ENCODE peak calls at places on chromosomes 16 and 17, in five cellular contexts. F, T, W, Y and X are unnamed samples.

GRCh38 chr17:81280571-81280970 is 14.5 kb downstream of the SLC38A10 start:
- DNase-seq in Y (no peak), W (no peak), F (no peak), T (no peak), X (no peak)

GRCh38 chr16:3949287-3949686 is 68.8 kb upstream of the CREBBP start:
- DNase-seq in W (no peak), T (no peak), F (no peak), Y (no peak), X (no peak)

GRCh38 chr17:48998557-48999440 is 1.6 kb downstream of the IGF2BP1 start:
- DNase-seq in W (no peak), Y (no peak), F (peak), T (no peak), X (peak)

GRCh38 chr17:80034977-80035686 is 540 bp downstream of the TBC1D16 start:
- DNase-seq in W (no peak), F (no peak), T (peak), Y (peak), X (peak)

GRCh38 chr17:33435716-33436301 is 142.7 kb upstream of the ASIC2 start:
- DNase-seq in T (no peak), F (no peak), Y (no peak), W (no peak), X (no peak)

GRCh38 chr17:79285973-79286372 is 211.3 kb downstream of the ENGASE start:
- DNase-seq in F (no peak), W (no peak), T (no peak), Y (no peak), X (no peak)

GRCh38 chr17:14827394-14827793 is 437.7 kb downstream of the PMP22 start:
- DNase-seq in Y (no peak), W (no peak), T (no peak), F (no peak), X (no peak)

GRCh38 chr17:82642022-82642421 is 6.2 kb downstream of the WDR45B start:
- DNase-seq in T (no peak), Y (peak), W (no peak), F (no peak), X (no peak)

GRCh38 chr16:24800586-24800985 is 45.2 kb upstream of the SLC5A11 start:
- DNase-seq in W (no peak), Y (no peak), T (no peak), F (no peak), X (no peak)

GRCh38 chr16:1245452-1246005 is 5.0 kb downstream of the TPSAB1 start:
- DNase-seq in W (no peak), Y (no peak), F (no peak), T (no peak), X (no peak)

GRCh38 chr17:64091116-64091515 is 38.8 kb downstream of the ERN1 start:
- DNase-seq in Y (no peak), W (no peak), T (no peak), F (no peak), X (peak)

GRCh38 chr17:1720856-1721386 is 3.6 kb upstream of the WDR81 start:
- DNase-seq in Y (no peak), T (peak), W (no peak), F (no peak), X (peak)

GRCh38 chr16:29943846-29944669 is 17.8 kb upstream of the TMEM219 start:
- DNase-seq in F (no peak), W (peak), T (peak), Y (no peak), X (no peak)

GRCh38 chr17:41382396-41382795 is 290 bp upstream of the KRT34 start:
- DNase-seq in W (no peak), Y (no peak), F (no peak), T (no peak), X (no peak)

GRCh38 chr16:86734559-86735480 is 156.5 kb downstream of the FOXL1 start:
- DNase-seq in F (no peak), W (no peak), T (no peak), Y (no peak), X (no peak)

GRCh38 chr17:48588074-48588415 is 2.0 kb downstream of the HOXB3 start:
- DNase-seq in W (no peak), F (no peak), T (no peak), Y (no peak), X (no peak)

GRCh38 chr17:77675816-77676799 is 282.4 kb upstream of the TNRC6C start:
- DNase-seq in Y (no peak), T (no peak), F (no peak), W (no peak), X (no peak)

GRCh38 chr17:17021194-17021863 is 20.9 kb upstream of the MPRIP start:
- DNase-seq in T (peak), W (no peak), F (no peak), Y (peak), X (no peak)

GRCh38 chr17:35423761-35424160 is 8.5 kb downstream of the SLFN12 start:
- DNase-seq in F (no peak), W (no peak), T (no peak), Y (no peak), X (no peak)

GRCh38 chr17:69012895-69013805 is 47.6 kb downstream of the ABCA9 start:
- DNase-seq in Y (no peak), F (no peak), W (no peak), T (no peak), X (no peak)

GRCh38 chr17:27415090-27415795 is 41.0 kb upstream of the KSR1 start:
- DNase-seq in Y (no peak), T (no peak), W (no peak), F (peak), X (no peak)

GRCh38 chr17:73722163-73722562 is 77.9 kb upstream of the SDK2 start:
- DNase-seq in F (no peak), W (no peak), Y (no peak), T (no peak), X (no peak)

GRCh38 chr16:74577882-74578366 is 29.0 kb downstream of the GLG1 start:
- DNase-seq in W (no peak), F (no peak), T (no peak), Y (no peak), X (peak)

GRCh38 chr16:80527297-80527696 is 13.5 kb upstream of the DYNLRB2 start:
- DNase-seq in W (no peak), Y (no peak), T (peak), F (no peak), X (peak)

GRCh38 chr17:80877095-80877828 is 114.4 kb upstream of the CHMP6 start:
- DNase-seq in F (no peak), W (no peak), T (peak), Y (no peak), X (peak)

GRCh38 chr17:50101346-50102163 is 6.4 kb downstream of the PDK2 start:
- DNase-seq in Y (peak), T (peak), F (no peak), W (no peak), X (no peak)

GRCh38 chr17:62913971-62914370 is 52.1 kb upstream of the TANC2 start:
- DNase-seq in T (no peak), F (no peak), Y (no peak), W (no peak), X (no peak)

GRCh38 chr17:57068707-57069106 is 16.3 kb upstream of the AKAP1 start:
- DNase-seq in W (no peak), Y (no peak), F (no peak), T (no peak), X (no peak)

GRCh38 chr17:81251943-81252301 is 12.8 kb downstream of the NDUFAF8 start:
- DNase-seq in Y (peak), T (peak), F (no peak), W (no peak), X (no peak)

GRCh38 chr16:88878967-88879787 is 12.7 kb upstream of the PABPN1L start:
- DNase-seq in W (no peak), F (no peak), T (no peak), Y (no peak), X (no peak)

GRCh38 chr16:12470311-12471229 is 333.1 kb downstream of the CPPED1 start:
- DNase-seq in Y (no peak), W (no peak), T (no peak), F (no peak), X (no peak)

GRCh38 chr17:72139213-72139612 is 18.4 kb downstream of the SOX9 start:
- DNase-seq in F (no peak), W (no peak), Y (no peak), T (no peak), X (no peak)

GRCh38 chr17:8673621-8674020 is 43.1 kb upstream of the MYH10 start:
- DNase-seq in Y (no peak), T (no peak), F (no peak), W (no peak), X (no peak)

GRCh38 chr17:35605753-35606152 is 18.6 kb downstream of the AP2B1 start:
- DNase-seq in W (no peak), Y (no peak), F (no peak), T (no peak), X (no peak)

GRCh38 chr16:57041182-57042156 is 50.9 kb upstream of the CPNE2 start:
- DNase-seq in W (no peak), Y (no peak), T (peak), F (no peak), X (peak)

GRCh38 chr17:64358261-64358788 is 32.3 kb downstream of the PECAM1 start:
- DNase-seq in Y (no peak), T (no peak), W (no peak), F (no peak), X (no peak)

GRCh38 chr17:77909236-77909635 is 49.3 kb upstream of the TNRC6C start:
- DNase-seq in Y (no peak), T (no peak), W (no peak), F (no peak), X (no peak)

GRCh38 chr16:11224096-11224893 is 31.7 kb downstream of the SOCS1 start:
- DNase-seq in F (no peak), W (no peak), T (peak), Y (no peak), X (peak)

GRCh38 chr16:67546761-67547422 is 15.4 kb upstream of the CTCF start:
- DNase-seq in T (peak), W (no peak), F (no peak), Y (peak), X (peak)

DNA sequence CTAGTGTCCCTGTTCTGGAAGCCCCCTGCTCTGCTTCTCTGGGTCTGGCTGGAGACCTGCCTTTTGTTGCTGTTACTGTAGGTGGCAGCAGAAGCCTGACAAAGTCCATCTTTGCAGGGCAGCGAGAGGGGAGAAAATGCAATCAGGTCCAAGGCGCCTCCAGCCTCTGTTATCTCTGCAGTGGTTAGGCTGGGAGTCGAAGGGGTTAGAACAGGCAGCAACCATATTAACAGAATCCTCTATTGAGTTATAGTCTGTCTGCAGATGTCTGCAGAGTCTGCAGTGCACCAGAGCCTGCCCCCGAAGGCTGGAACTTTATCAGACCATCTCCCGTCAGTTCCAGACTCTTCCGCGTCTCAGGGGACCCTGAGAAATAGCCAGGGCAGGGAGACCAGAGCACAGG is 404.9 kb upstream of the EEF2KMT start:
- DNase-seq in F (no peak), T (peak), W (no peak), Y (no peak), X (peak)
- TF ChIP-seq CTCF in F (peak), T (peak), W (no peak), Y (no peak), X (no peak)

GRCh38 chr16:85396879-85397871 is 215.9 kb upstream of the GSE1 start:
- DNase-seq in W (no peak), Y (peak), T (no peak), F (no peak), X (peak)
- TF ChIP-seq CTCF in W (no peak), Y (no peak), T (peak), F (no peak), X (peak)

DNA sequence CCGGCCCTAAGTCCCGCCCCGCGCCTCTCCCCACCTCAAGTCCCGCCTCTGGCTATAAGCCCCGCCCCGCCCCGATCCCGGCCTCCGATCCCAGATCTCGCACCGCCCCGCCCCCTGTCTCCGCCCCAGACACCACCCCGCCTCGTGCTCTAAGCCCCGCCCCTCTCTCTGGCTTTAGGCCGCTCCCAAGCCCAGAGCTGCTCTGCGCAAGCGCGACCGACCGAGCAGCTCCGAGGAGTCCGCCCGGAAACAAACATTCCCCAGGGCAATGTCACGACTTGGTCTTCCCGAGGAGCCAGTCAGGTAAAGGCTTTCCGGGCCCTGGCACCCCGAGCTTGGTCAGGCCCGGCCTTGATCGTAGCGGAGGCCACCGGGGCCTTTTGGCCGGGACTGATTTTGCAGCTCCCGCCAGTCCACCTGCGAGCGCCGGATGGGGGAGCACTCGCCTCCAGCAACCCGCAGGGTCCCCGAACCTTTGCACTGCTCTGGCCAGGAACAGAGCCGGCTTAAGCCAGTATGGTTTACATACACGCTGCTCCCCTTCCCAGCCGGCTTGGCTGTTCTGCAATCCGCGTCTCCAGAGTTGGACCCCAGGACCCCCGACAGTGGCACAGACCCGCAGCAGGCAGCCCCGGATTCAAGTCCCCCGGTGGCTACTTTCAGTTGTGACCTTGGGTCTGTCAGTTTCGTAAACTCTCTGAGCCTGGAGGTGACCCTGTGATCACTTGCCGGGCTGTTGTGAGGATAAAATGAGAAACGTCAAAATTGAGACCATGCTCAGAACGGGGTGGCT is at the start of gene NUDT7:
- DNase-seq in W (peak), Y (peak), F (peak), T (peak), X (peak)
- TF ChIP-seq CTCF in W (no peak), Y (no peak), F (peak), T (peak), X (peak)

DNA sequence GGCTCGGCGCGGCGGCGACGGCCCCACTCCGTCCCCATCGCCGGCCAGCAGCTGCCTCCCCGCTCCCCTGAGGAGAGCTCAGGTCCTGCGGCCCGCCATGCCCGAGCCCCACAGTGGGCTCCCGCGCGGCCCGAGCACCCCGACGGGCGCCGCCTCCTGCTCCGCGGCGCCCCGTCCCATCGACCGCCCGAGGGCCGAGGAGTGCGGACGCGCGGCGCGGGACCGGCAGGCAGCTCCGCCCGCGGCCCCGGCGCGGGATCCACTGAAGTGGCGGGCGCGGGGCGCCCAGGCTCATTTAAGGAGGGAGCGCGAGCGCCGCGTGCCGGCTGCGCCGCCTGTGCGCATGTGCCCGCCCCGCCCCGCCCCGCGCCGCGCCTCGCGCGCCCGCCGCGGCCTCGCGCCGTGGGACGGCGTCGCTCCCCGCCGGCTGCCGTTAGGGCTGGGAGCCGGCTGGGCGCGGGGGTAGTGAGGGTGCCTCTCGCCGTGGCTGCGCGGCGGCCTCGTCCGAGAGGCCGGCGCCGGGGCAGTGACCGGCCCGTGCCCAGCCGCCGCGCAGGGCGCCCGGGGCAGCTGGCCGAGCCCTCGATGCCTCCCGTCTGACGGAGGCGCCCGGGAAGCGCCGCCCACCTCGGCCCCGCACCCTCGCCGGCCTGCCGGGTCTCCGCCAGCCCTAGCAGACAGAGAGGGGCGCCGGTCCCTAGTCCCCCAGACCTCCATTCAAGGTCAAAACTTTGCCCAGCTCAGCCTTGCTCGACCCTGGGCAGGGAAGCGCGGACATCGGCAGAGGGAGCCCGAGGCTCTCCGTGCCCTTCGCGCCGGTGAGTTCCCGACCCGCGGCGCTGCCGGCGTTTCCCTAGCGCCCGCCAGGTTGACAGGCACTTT is at the start of gene NETO2:
- DNase-seq in T (peak), Y (peak), F (peak), W (no peak), X (peak)
- TF ChIP-seq CTCF in T (peak), Y (no peak), F (peak), W (no peak), X (peak)

DNA sequence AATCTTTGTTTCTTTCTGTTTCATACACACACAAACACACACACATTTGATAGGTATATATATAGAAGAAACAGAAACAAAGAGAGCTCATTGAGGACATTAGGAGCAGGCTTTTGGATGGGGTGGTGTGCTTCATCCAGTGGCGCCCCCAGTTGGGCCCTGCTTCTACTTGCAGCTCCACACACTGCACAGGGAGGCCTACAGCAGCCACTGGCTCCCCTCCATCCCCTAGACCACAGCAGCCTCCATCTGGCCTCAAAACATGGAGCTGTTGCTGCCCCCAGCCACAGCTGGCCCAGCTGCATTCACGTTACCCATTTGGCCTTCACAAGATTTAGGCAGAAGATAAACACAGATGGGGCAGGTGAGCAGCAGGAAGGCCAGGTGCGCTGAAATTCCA is 33.1 kb upstream of the NF1 start:
- DNase-seq in F (no peak), Y (no peak), T (no peak), W (no peak), X (no peak)
- TF ChIP-seq CTCF in F (peak), Y (no peak), T (no peak), W (no peak), X (no peak)